ENCODE peak calls at places on chromosomes 12 and 14, in eight cellular contexts. Z is occipital lobe; A is AG08395; E is GM23248; W is pulmonary artery endothelial cell; D is DMS 273 treated with DMSO at 0.1 percent for 48 hours; G is choroid plexus epithelial cell; L is stimulated activated CD8-positive, alpha-beta memory T cell treated with anti-CD3 and anti-CD28 coated beads, Interleukin-12 subunit alpha, Interleukin-12 subunit beta, amount 100 ng/mL, for 4 hours. K is an unnamed sample.

GRCh38 chr12:127108360-127109215 is 1158.4 kb upstream of the TMEM132C start:
- DNase-seq in W (no peak), D (no peak), G (peak), E (peak), Z (no peak), A (peak), L (no peak), K (peak)

GRCh38 chr14:80781968-80782367 is 159.6 kb downstream of the CEP128 start:
- DNase-seq in L (no peak), W (no peak), Z (no peak), G (peak), E (no peak), D (no peak), A (no peak), K (no peak)

GRCh38 chr14:51430079-51430478 is 190.0 kb downstream of the TMX1 start:
- DNase-seq in D (no peak), L (no peak), E (peak), Z (no peak), W (no peak), G (peak), A (no peak), K (no peak)

GRCh38 chr14:33668066-33668465 is 282.8 kb downstream of the EGLN3 start:
- DNase-seq in A (peak), D (no peak), E (peak), L (no peak), W (no peak), Z (no peak), G (no peak), K (no peak)

GRCh38 chr14:52153939-52154338 is 85.1 kb upstream of the NID2 start:
- DNase-seq in L (no peak), Z (no peak), G (no peak), A (no peak), W (no peak), D (no peak), E (no peak), K (no peak)

GRCh38 chr12:97573901-97574300 is 111.3 kb downstream of the RMST start:
- DNase-seq in A (no peak), E (no peak), L (no peak), W (no peak), G (no peak), D (no peak), Z (no peak), K (no peak)

GRCh38 chr12:108768591-108769500 is 37.5 kb upstream of the CORO1C start:
- DNase-seq in D (no peak), Z (no peak), E (no peak), L (peak), W (no peak), A (peak), G (no peak), K (no peak)

GRCh38 chr14:42715316-42715715 is 1108.6 kb downstream of the LRFN5 start:
- DNase-seq in E (peak), A (no peak), L (no peak), D (no peak), Z (no peak), G (peak), W (no peak), K (no peak)

GRCh38 chr14:69105326-69105725 is 47.6 kb downstream of the DCAF5 start:
- DNase-seq in E (peak), L (no peak), G (peak), Z (no peak), D (no peak), W (peak), A (peak), K (no peak)

GRCh38 chr12:94561943-94562411 is 88.4 kb downstream of the TMCC3 start:
- DNase-seq in G (no peak), L (no peak), A (no peak), Z (peak), E (no peak), D (no peak), W (no peak), K (peak)